ENCODE peak calls at places on chromosomes 7 and 10, in seven cellular contexts. One of them, this sample, is unnamed.

GRCh38 chr10:116698364-116698763 is 44.0 kb downstream of the HSPA12A start:
- DNase-seq in HCT116: no peak
- DNase-seq in EL: no peak
- DNase-seq in GM10248: no peak
- DNase-seq in Kasumi-1: no peak
- DNase-seq in type B pancreatic cell: no peak
- DNase-seq in OCI-M1: no peak
- DNase-seq in this sample: no peak

GRCh38 chr10:78015546-78015945 is 13.8 kb downstream of the POLR3A start:
- DNase-seq in HCT116: no peak
- DNase-seq in EL: no peak
- DNase-seq in GM10248: no peak
- DNase-seq in Kasumi-1: no peak
- DNase-seq in OCI-M1: no peak
- DNase-seq in type B pancreatic cell: no peak
- DNase-seq in this sample: no peak

GRCh38 chr10:11782793-11783557 is 40.2 kb upstream of the PROSER2 start:
- DNase-seq in type B pancreatic cell: no peak
- DNase-seq in HCT116: peak; percentile 51
- DNase-seq in EL: peak; percentile 61
- DNase-seq in OCI-M1: peak; percentile 91
- DNase-seq in Kasumi-1: peak; percentile 95
- DNase-seq in GM10248: peak; percentile 72
- DNase-seq in this sample: peak; percentile 73

GRCh38 chr10:80540136-80540535 is 2.4 kb downstream of the SH2D4B start:
- DNase-seq in OCI-M1: no peak
- DNase-seq in EL: no peak
- DNase-seq in Kasumi-1: no peak
- DNase-seq in type B pancreatic cell: no peak
- DNase-seq in HCT116: no peak
- DNase-seq in GM10248: no peak
- DNase-seq in this sample: no peak

GRCh38 chr10:74728225-74728624 is 98.2 kb upstream of the KAT6B start:
- DNase-seq in HCT116: peak; percentile 18
- DNase-seq in Kasumi-1: no peak
- DNase-seq in EL: no peak
- DNase-seq in type B pancreatic cell: no peak
- DNase-seq in GM10248: no peak
- DNase-seq in OCI-M1: no peak
- DNase-seq in this sample: no peak

GRCh38 chr7:42618649-42619315 is 293.1 kb downstream of the C7orf25 start:
- DNase-seq in Kasumi-1: no peak
- DNase-seq in EL: no peak
- DNase-seq in HCT116: no peak
- DNase-seq in OCI-M1: peak; percentile 55
- DNase-seq in type B pancreatic cell: no peak
- DNase-seq in GM10248: no peak
- DNase-seq in this sample: no peak

GRCh38 chr10:132370426-132371340 is 26.3 kb upstream of the PWWP2B start:
- DNase-seq in HCT116: no peak
- DNase-seq in GM10248: no peak
- DNase-seq in OCI-M1: no peak
- DNase-seq in EL: no peak
- DNase-seq in Kasumi-1: no peak
- DNase-seq in type B pancreatic cell: no peak
- DNase-seq in this sample: no peak

GRCh38 chr10:10515479-10516204 is 502.0 kb upstream of the CELF2 start:
- DNase-seq in HCT116: no peak
- DNase-seq in OCI-M1: no peak
- DNase-seq in Kasumi-1: no peak
- DNase-seq in GM10248: no peak
- DNase-seq in type B pancreatic cell: no peak
- DNase-seq in EL: peak; percentile 4
- DNase-seq in this sample: peak; percentile 39

GRCh38 chr7:120583835-120584586 is 273.9 kb downstream of the TSPAN12 start:
- DNase-seq in Kasumi-1: no peak
- DNase-seq in OCI-M1: no peak
- DNase-seq in type B pancreatic cell: no peak
- DNase-seq in HCT116: peak; percentile 24
- DNase-seq in GM10248: no peak
- DNase-seq in EL: peak; percentile 94
- DNase-seq in this sample: no peak

GRCh38 chr10:15719899-15720634 is at the start of gene ITGA8:
- DNase-seq in Kasumi-1: peak; percentile 9
- DNase-seq in HCT116: no peak
- DNase-seq in GM10248: peak; percentile 27
- DNase-seq in OCI-M1: peak; percentile 88
- DNase-seq in type B pancreatic cell: peak; percentile 70
- DNase-seq in EL: peak; percentile 38
- DNase-seq in this sample: no peak

GRCh38 chr7:101099969-101100781 is 14.9 kb downstream of the TRIM56 start:
- DNase-seq in GM10248: no peak
- DNase-seq in OCI-M1: peak; percentile 99
- DNase-seq in type B pancreatic cell: no peak
- DNase-seq in EL: peak; percentile 100
- DNase-seq in Kasumi-1: peak; percentile 79
- DNase-seq in HCT116: peak; percentile 84
- DNase-seq in this sample: peak; percentile 97

GRCh38 chr10:124830445-124830844 is 28.8 kb downstream of the ABRAXAS2 start:
- DNase-seq in type B pancreatic cell: no peak
- DNase-seq in OCI-M1: no peak
- DNase-seq in Kasumi-1: no peak
- DNase-seq in HCT116: no peak
- DNase-seq in EL: no peak
- DNase-seq in GM10248: no peak
- DNase-seq in this sample: no peak

GRCh38 chr10:11396311-11396960 is 215.0 kb downstream of the USP6NL start:
- DNase-seq in Kasumi-1: no peak
- DNase-seq in type B pancreatic cell: no peak
- DNase-seq in GM10248: no peak
- DNase-seq in OCI-M1: no peak
- DNase-seq in HCT116: no peak
- DNase-seq in EL: peak; percentile 7
- DNase-seq in this sample: no peak

This sample was measured in MCF 10A.